ENCODE peak calls at places on chromosomes 1 and 21, in ten cellular contexts. One of them, this sample, is unnamed.

GRCh38 chr21:17769049-17769845 is 49.9 kb downstream of the C21orf91 start:
- DNase-seq in Caco-2: no peak
- DNase-seq in AG10803: peak; percentile 21
- DNase-seq in heart right ventricle: no peak
- DNase-seq in BE2C: no peak
- DNase-seq in tibial nerve: no peak
- DNase-seq in Panc1: no peak
- DNase-seq in transverse colon: no peak
- DNase-seq in fibroblast of lung: no peak
- DNase-seq in HCT116: no peak
- DNase-seq in this sample: peak; percentile 71

GRCh38 chr1:53182111-53182593 is 14.5 kb upstream of the CPT2 start:
- DNase-seq in Caco-2: peak; percentile 77
- DNase-seq in AG10803: peak; percentile 80
- DNase-seq in heart right ventricle: peak; percentile 79
- DNase-seq in BE2C: peak; percentile 73
- DNase-seq in tibial nerve: peak; percentile 96
- DNase-seq in Panc1: no peak
- DNase-seq in transverse colon: peak; percentile 92
- DNase-seq in fibroblast of lung: peak; percentile 68
- DNase-seq in HCT116: peak; percentile 80
- DNase-seq in this sample: peak; percentile 52

GRCh38 chr1:8252266-8252951 is 65.5 kb upstream of the SLC45A1 start:
- DNase-seq in Caco-2: no peak
- DNase-seq in AG10803: no peak
- DNase-seq in heart right ventricle: no peak
- DNase-seq in BE2C: no peak
- DNase-seq in tibial nerve: no peak
- DNase-seq in Panc1: no peak
- DNase-seq in transverse colon: no peak
- DNase-seq in fibroblast of lung: no peak
- DNase-seq in HCT116: no peak
- DNase-seq in this sample: peak; percentile 31

GRCh38 chr1:99230695-99231094 is 33.6 kb upstream of the PLPPR4 start:
- DNase-seq in Caco-2: no peak
- DNase-seq in AG10803: no peak
- DNase-seq in heart right ventricle: no peak
- DNase-seq in BE2C: no peak
- DNase-seq in tibial nerve: no peak
- DNase-seq in Panc1: no peak
- DNase-seq in transverse colon: no peak
- DNase-seq in fibroblast of lung: no peak
- DNase-seq in HCT116: no peak
- DNase-seq in this sample: no peak

GRCh38 chr1:28601696-28602095 is 9.6 kb downstream of the RAB42 start:
- DNase-seq in Caco-2: no peak
- DNase-seq in AG10803: peak; percentile 87
- DNase-seq in heart right ventricle: no peak
- DNase-seq in BE2C: no peak
- DNase-seq in tibial nerve: no peak
- DNase-seq in Panc1: no peak
- DNase-seq in transverse colon: no peak
- DNase-seq in fibroblast of lung: peak; percentile 93
- DNase-seq in HCT116: peak; percentile 66
- DNase-seq in this sample: no peak

GRCh38 chr1:82400521-82400920 is 599.8 kb downstream of the ADGRL2 start:
- DNase-seq in Caco-2: no peak
- DNase-seq in AG10803: no peak
- DNase-seq in heart right ventricle: no peak
- DNase-seq in BE2C: no peak
- DNase-seq in tibial nerve: no peak
- DNase-seq in Panc1: no peak
- DNase-seq in transverse colon: no peak
- DNase-seq in fibroblast of lung: no peak
- DNase-seq in HCT116: no peak
- DNase-seq in this sample: no peak

GRCh38 chr1:19220991-19221390 is 10.9 kb upstream of the UBR4 start:
- DNase-seq in Caco-2: no peak
- DNase-seq in AG10803: peak; percentile 33
- DNase-seq in heart right ventricle: no peak
- DNase-seq in BE2C: no peak
- DNase-seq in tibial nerve: no peak
- DNase-seq in Panc1: no peak
- DNase-seq in transverse colon: no peak
- DNase-seq in fibroblast of lung: no peak
- DNase-seq in HCT116: no peak
- DNase-seq in this sample: no peak

GRCh38 chr1:31531177-31532000 is 44.9 kb upstream of the TINAGL1 start:
- DNase-seq in Caco-2: no peak
- DNase-seq in AG10803: peak; percentile 64
- DNase-seq in heart right ventricle: no peak
- DNase-seq in BE2C: no peak
- DNase-seq in tibial nerve: no peak
- DNase-seq in Panc1: no peak
- DNase-seq in transverse colon: no peak
- DNase-seq in fibroblast of lung: peak; percentile 80
- DNase-seq in HCT116: no peak
- DNase-seq in this sample: peak; percentile 68

GRCh38 chr1:224162768-224163167 is 20.3 kb upstream of the DEGS1 start:
- DNase-seq in Caco-2: no peak
- DNase-seq in AG10803: no peak
- DNase-seq in heart right ventricle: no peak
- DNase-seq in BE2C: no peak
- DNase-seq in tibial nerve: no peak
- DNase-seq in Panc1: no peak
- DNase-seq in transverse colon: no peak
- DNase-seq in fibroblast of lung: no peak
- DNase-seq in HCT116: no peak
- DNase-seq in this sample: no peak

GRCh38 chr1:19648689-19649088 is 4.6 kb downstream of the NBL1 start:
- DNase-seq in Caco-2: no peak
- DNase-seq in AG10803: peak; percentile 46
- DNase-seq in heart right ventricle: no peak
- DNase-seq in BE2C: no peak
- DNase-seq in tibial nerve: no peak
- DNase-seq in Panc1: no peak
- DNase-seq in transverse colon: peak; percentile 89
- DNase-seq in fibroblast of lung: peak; percentile 19
- DNase-seq in HCT116: peak; percentile 57
- DNase-seq in this sample: peak; percentile 10

GRCh38 chr1:184424945-184425344 is 38.1 kb downstream of the C1orf21 start:
- DNase-seq in Caco-2: no peak
- DNase-seq in AG10803: no peak
- DNase-seq in heart right ventricle: no peak
- DNase-seq in BE2C: no peak
- DNase-seq in tibial nerve: no peak
- DNase-seq in Panc1: no peak
- DNase-seq in transverse colon: no peak
- DNase-seq in fibroblast of lung: no peak
- DNase-seq in HCT116: no peak
- DNase-seq in this sample: no peak

GRCh38 chr1:184424171-184424570 is 37.3 kb downstream of the C1orf21 start:
- DNase-seq in Caco-2: no peak
- DNase-seq in AG10803: no peak
- DNase-seq in heart right ventricle: no peak
- DNase-seq in BE2C: no peak
- DNase-seq in tibial nerve: no peak
- DNase-seq in Panc1: no peak
- DNase-seq in transverse colon: no peak
- DNase-seq in fibroblast of lung: no peak
- DNase-seq in HCT116: no peak
- DNase-seq in this sample: no peak

GRCh38 chr1:184423649-184424048 is 36.8 kb downstream of the C1orf21 start:
- DNase-seq in Caco-2: no peak
- DNase-seq in AG10803: no peak
- DNase-seq in heart right ventricle: no peak
- DNase-seq in BE2C: no peak
- DNase-seq in tibial nerve: no peak
- DNase-seq in Panc1: no peak
- DNase-seq in transverse colon: no peak
- DNase-seq in fibroblast of lung: no peak
- DNase-seq in HCT116: no peak
- DNase-seq in this sample: no peak

GRCh38 chr1:184426278-184426674 is 39.4 kb downstream of the C1orf21 start:
- DNase-seq in Caco-2: no peak
- DNase-seq in AG10803: no peak
- DNase-seq in heart right ventricle: no peak
- DNase-seq in BE2C: no peak
- DNase-seq in tibial nerve: no peak
- DNase-seq in Panc1: no peak
- DNase-seq in transverse colon: no peak
- DNase-seq in fibroblast of lung: no peak
- DNase-seq in HCT116: no peak
- DNase-seq in this sample: no peak

DNA sequence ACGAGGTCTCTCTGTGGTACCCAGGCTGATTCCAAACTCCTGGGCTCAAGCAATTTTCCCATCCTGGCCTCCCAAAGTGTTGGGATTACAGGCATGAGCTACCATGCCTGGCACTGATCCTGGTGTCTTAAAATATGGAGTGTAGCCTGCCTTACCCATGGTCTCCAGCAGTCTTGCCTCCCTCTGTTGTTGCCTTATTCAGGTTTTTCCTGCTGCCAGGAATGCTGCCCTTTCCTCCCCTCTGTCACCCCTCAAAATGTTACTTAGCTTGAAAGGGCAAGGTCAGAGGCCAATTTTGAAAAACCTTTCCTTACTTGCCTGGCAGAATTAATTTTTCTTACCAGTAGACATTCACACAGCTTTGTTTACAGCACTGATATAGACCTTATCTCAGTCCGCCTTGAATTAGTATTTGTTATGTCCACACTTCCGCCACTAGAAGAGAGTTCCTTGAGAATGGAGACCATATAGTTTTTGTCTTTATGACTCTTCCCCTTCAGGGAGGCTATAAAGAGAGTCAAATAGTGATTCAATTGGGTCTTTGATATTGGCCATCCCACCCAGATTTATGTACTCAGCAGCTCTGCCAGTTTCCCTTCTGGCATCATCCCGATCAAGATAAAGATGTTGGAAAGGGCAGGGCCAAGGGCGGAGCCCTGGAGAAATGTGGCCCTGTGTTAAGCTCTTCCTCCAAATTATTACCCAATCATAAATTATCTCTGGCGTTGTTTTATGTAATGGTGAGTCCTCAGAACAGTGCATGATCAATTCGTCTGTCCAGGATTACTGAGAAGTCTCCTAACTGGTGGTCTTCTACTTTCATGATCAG is 38.8 kb downstream of the C1orf21 start:
- DNase-seq in Caco-2: no peak
- DNase-seq in AG10803: no peak
- DNase-seq in heart right ventricle: no peak
- DNase-seq in BE2C: peak; percentile 65
- DNase-seq in tibial nerve: no peak
- DNase-seq in Panc1: no peak
- DNase-seq in transverse colon: peak; percentile 85
- DNase-seq in fibroblast of lung: no peak
- DNase-seq in HCT116: no peak
- DNase-seq in this sample: peak; percentile 98
- TF ChIP-seq CTCF in Caco-2: no peak
- TF ChIP-seq CTCF in AG10803: no peak
- TF ChIP-seq CTCF in heart right ventricle: no peak
- TF ChIP-seq CTCF in BE2C: no peak
- TF ChIP-seq CTCF in tibial nerve: no peak
- TF ChIP-seq CTCF in Panc1: no peak
- TF ChIP-seq CTCF in transverse colon: no peak
- TF ChIP-seq CTCF in fibroblast of lung: no peak
- TF ChIP-seq CTCF in HCT116: no peak
- TF ChIP-seq CTCF in this sample: no peak

GRCh38 chr1:33248244-33248643 is 8.0 kb upstream of the ZNF362 start:
- DNase-seq in Caco-2: no peak
- DNase-seq in AG10803: no peak
- DNase-seq in heart right ventricle: no peak
- DNase-seq in BE2C: no peak
- DNase-seq in tibial nerve: no peak
- DNase-seq in Panc1: no peak
- DNase-seq in transverse colon: no peak
- DNase-seq in fibroblast of lung: no peak
- DNase-seq in HCT116: no peak
- DNase-seq in this sample: no peak
- H3K4me3 ChIP-seq in Caco-2: no peak overlapping the region
- H3K4me3 ChIP-seq in AG10803: no peak overlapping the region
- H3K4me3 ChIP-seq in heart right ventricle: no peak overlapping the region
- H3K4me3 ChIP-seq in BE2C: no peak overlapping the region
- H3K4me3 ChIP-seq in tibial nerve: no peak overlapping the region
- H3K4me3 ChIP-seq in Panc1: no peak overlapping the region
- H3K4me3 ChIP-seq in transverse colon: no peak overlapping the region
- H3K4me3 ChIP-seq in fibroblast of lung: no peak overlapping the region
- H3K4me3 ChIP-seq in HCT116: no peak overlapping the region
- H3K4me3 ChIP-seq in this sample: no peak overlapping the region

GRCh38 chr1:51311826-51312225 is 18.5 kb downstream of the TTC39A start:
- DNase-seq in Caco-2: no peak
- DNase-seq in AG10803: no peak
- DNase-seq in heart right ventricle: no peak
- DNase-seq in BE2C: no peak
- DNase-seq in tibial nerve: no peak
- DNase-seq in Panc1: no peak
- DNase-seq in transverse colon: no peak
- DNase-seq in fibroblast of lung: no peak
- DNase-seq in HCT116: no peak
- DNase-seq in this sample: no peak
- TF ChIP-seq CTCF in Caco-2: no peak
- TF ChIP-seq CTCF in AG10803: no peak
- TF ChIP-seq CTCF in heart right ventricle: no peak
- TF ChIP-seq CTCF in BE2C: no peak
- TF ChIP-seq CTCF in tibial nerve: no peak
- TF ChIP-seq CTCF in Panc1: no peak
- TF ChIP-seq CTCF in transverse colon: no peak
- TF ChIP-seq CTCF in fibroblast of lung: no peak
- TF ChIP-seq CTCF in HCT116: no peak
- TF ChIP-seq CTCF in this sample: no peak

GRCh38 chr1:179023946-179024345 is 1.7 kb upstream of the FAM20B start:
- DNase-seq in Caco-2: no peak
- DNase-seq in AG10803: no peak
- DNase-seq in heart right ventricle: no peak
- DNase-seq in BE2C: no peak
- DNase-seq in tibial nerve: no peak
- DNase-seq in Panc1: no peak
- DNase-seq in transverse colon: no peak
- DNase-seq in fibroblast of lung: no peak
- DNase-seq in HCT116: no peak
- DNase-seq in this sample: no peak
- H3K4me3 ChIP-seq in Caco-2: no peak overlapping the region
- H3K4me3 ChIP-seq in AG10803: no peak overlapping the region
- H3K4me3 ChIP-seq in heart right ventricle: no peak overlapping the region
- H3K4me3 ChIP-seq in BE2C: no peak overlapping the region
- H3K4me3 ChIP-seq in tibial nerve: no peak overlapping the region
- H3K4me3 ChIP-seq in Panc1: no peak overlapping the region
- H3K4me3 ChIP-seq in transverse colon: no peak overlapping the region
- H3K4me3 ChIP-seq in fibroblast of lung: no peak overlapping the region
- H3K4me3 ChIP-seq in HCT116: no peak overlapping the region
- H3K4me3 ChIP-seq in this sample: no peak overlapping the region

This sample was measured in LNCaP clone FGC.